ENCODE peak calls at places on chromosomes 7 and 10, in nine cellular contexts. One of them, this sample, is unnamed.

GRCh38 chr10:129047585-129047984 is 419.5 kb upstream of the MGMT start:
- DNase-seq in tibial artery: no peak
- DNase-seq in cardiac fibroblast: no peak
- DNase-seq in AG09309: no peak
- DNase-seq in AG04450: no peak
- DNase-seq in adrenal gland: no peak
- DNase-seq in pancreas: no peak
- DNase-seq in prostate gland: no peak
- DNase-seq in choroid plexus epithelial cell: no peak
- DNase-seq in this sample: no peak

GRCh38 chr10:6053816-6054581 is 8.2 kb downstream of the IL2RA start:
- DNase-seq in tibial artery: peak
- DNase-seq in cardiac fibroblast: no peak
- DNase-seq in AG09309: no peak
- DNase-seq in AG04450: no peak
- DNase-seq in adrenal gland: no peak
- DNase-seq in pancreas: no peak
- DNase-seq in prostate gland: no peak
- DNase-seq in choroid plexus epithelial cell: no peak
- DNase-seq in this sample: no peak

GRCh38 chr7:140304071-140304799 is 94.1 kb downstream of the SLC37A3 start:
- DNase-seq in tibial artery: no peak
- DNase-seq in cardiac fibroblast: peak
- DNase-seq in AG09309: no peak
- DNase-seq in AG04450: no peak
- DNase-seq in adrenal gland: no peak
- DNase-seq in pancreas: no peak
- DNase-seq in prostate gland: no peak
- DNase-seq in choroid plexus epithelial cell: peak
- DNase-seq in this sample: no peak

GRCh38 chr7:84548366-84549085 is 353.9 kb upstream of the SEMA3A start:
- DNase-seq in tibial artery: no peak
- DNase-seq in cardiac fibroblast: peak
- DNase-seq in AG09309: peak
- DNase-seq in AG04450: no peak
- DNase-seq in adrenal gland: no peak
- DNase-seq in pancreas: no peak
- DNase-seq in prostate gland: no peak
- DNase-seq in choroid plexus epithelial cell: peak
- DNase-seq in this sample: no peak

GRCh38 chr10:71401056-71401455 is 4.3 kb downstream of the CDH23 start:
- DNase-seq in tibial artery: no peak
- DNase-seq in cardiac fibroblast: no peak
- DNase-seq in AG09309: no peak
- DNase-seq in AG04450: no peak
- DNase-seq in adrenal gland: no peak
- DNase-seq in pancreas: no peak
- DNase-seq in prostate gland: no peak
- DNase-seq in choroid plexus epithelial cell: no peak
- DNase-seq in this sample: no peak

GRCh38 chr7:129917934-129918333 is 34.8 kb downstream of the UBE2H start:
- DNase-seq in tibial artery: no peak
- DNase-seq in cardiac fibroblast: no peak
- DNase-seq in AG09309: no peak
- DNase-seq in AG04450: no peak
- DNase-seq in adrenal gland: no peak
- DNase-seq in pancreas: no peak
- DNase-seq in prostate gland: no peak
- DNase-seq in choroid plexus epithelial cell: no peak
- DNase-seq in this sample: no peak

GRCh38 chr10:95309958-95310357 is 19.2 kb upstream of the PDLIM1 start:
- DNase-seq in tibial artery: no peak
- DNase-seq in cardiac fibroblast: no peak
- DNase-seq in AG09309: no peak
- DNase-seq in AG04450: no peak
- DNase-seq in adrenal gland: no peak
- DNase-seq in pancreas: no peak
- DNase-seq in prostate gland: no peak
- DNase-seq in choroid plexus epithelial cell: no peak
- DNase-seq in this sample: no peak

GRCh38 chr7:104208421-104208780 is 588 bp upstream of the ORC5 start:
- DNase-seq in tibial artery: no peak
- DNase-seq in cardiac fibroblast: no peak
- DNase-seq in AG09309: no peak
- DNase-seq in AG04450: no peak
- DNase-seq in adrenal gland: no peak
- DNase-seq in pancreas: no peak
- DNase-seq in prostate gland: no peak
- DNase-seq in choroid plexus epithelial cell: no peak
- DNase-seq in this sample: no peak

GRCh38 chr10:119769886-119770285 is 44.0 kb downstream of the INPP5F start:
- DNase-seq in tibial artery: no peak
- DNase-seq in cardiac fibroblast: peak
- DNase-seq in AG09309: no peak
- DNase-seq in AG04450: no peak
- DNase-seq in adrenal gland: no peak
- DNase-seq in pancreas: no peak
- DNase-seq in prostate gland: no peak
- DNase-seq in choroid plexus epithelial cell: peak
- DNase-seq in this sample: no peak

GRCh38 chr7:148260605-148261004 is 330.0 kb upstream of the C7orf33 start:
- DNase-seq in tibial artery: no peak
- DNase-seq in cardiac fibroblast: peak
- DNase-seq in AG09309: no peak
- DNase-seq in AG04450: no peak
- DNase-seq in adrenal gland: no peak
- DNase-seq in pancreas: no peak
- DNase-seq in prostate gland: no peak
- DNase-seq in choroid plexus epithelial cell: peak
- DNase-seq in this sample: no peak

GRCh38 chr10:125407000-125407502 is 246.7 kb upstream of the CTBP2 start:
- DNase-seq in tibial artery: no peak
- DNase-seq in cardiac fibroblast: no peak
- DNase-seq in AG09309: peak
- DNase-seq in AG04450: no peak
- DNase-seq in adrenal gland: no peak
- DNase-seq in pancreas: no peak
- DNase-seq in prostate gland: peak
- DNase-seq in choroid plexus epithelial cell: peak
- DNase-seq in this sample: peak

GRCh38 chr7:49564379-49564714 is 209.1 kb upstream of the VWC2 start:
- DNase-seq in tibial artery: no peak
- DNase-seq in cardiac fibroblast: no peak
- DNase-seq in AG09309: no peak
- DNase-seq in AG04450: no peak
- DNase-seq in adrenal gland: no peak
- DNase-seq in pancreas: no peak
- DNase-seq in prostate gland: no peak
- DNase-seq in choroid plexus epithelial cell: no peak
- DNase-seq in this sample: no peak

GRCh38 chr7:30740417-30741181 is 11.3 kb upstream of the INMT start:
- DNase-seq in tibial artery: peak
- DNase-seq in cardiac fibroblast: peak
- DNase-seq in AG09309: peak
- DNase-seq in AG04450: peak
- DNase-seq in adrenal gland: peak
- DNase-seq in pancreas: peak
- DNase-seq in prostate gland: peak
- DNase-seq in choroid plexus epithelial cell: peak
- DNase-seq in this sample: no peak

GRCh38 chr7:142603870-142604448 is 145.3 kb upstream of the PRSS1 start:
- DNase-seq in tibial artery: no peak
- DNase-seq in cardiac fibroblast: peak
- DNase-seq in AG09309: no peak
- DNase-seq in AG04450: no peak
- DNase-seq in adrenal gland: peak
- DNase-seq in pancreas: no peak
- DNase-seq in prostate gland: peak
- DNase-seq in choroid plexus epithelial cell: peak
- DNase-seq in this sample: peak

GRCh38 chr7:51366930-51367613 is 50.5 kb upstream of the COBL start:
- DNase-seq in tibial artery: no peak
- DNase-seq in cardiac fibroblast: peak
- DNase-seq in AG09309: peak
- DNase-seq in AG04450: no peak
- DNase-seq in adrenal gland: peak
- DNase-seq in pancreas: no peak
- DNase-seq in prostate gland: peak
- DNase-seq in choroid plexus epithelial cell: peak
- DNase-seq in this sample: peak

GRCh38 chr10:30422981-30423654 is 10.9 kb upstream of the MAP3K8 start:
- DNase-seq in tibial artery: peak
- DNase-seq in cardiac fibroblast: peak
- DNase-seq in AG09309: no peak
- DNase-seq in AG04450: peak
- DNase-seq in adrenal gland: no peak
- DNase-seq in pancreas: no peak
- DNase-seq in prostate gland: peak
- DNase-seq in choroid plexus epithelial cell: peak
- DNase-seq in this sample: no peak

GRCh38 chr10:76175533-76176165 is 744.2 kb downstream of the LRMDA start:
- DNase-seq in tibial artery: no peak
- DNase-seq in cardiac fibroblast: no peak
- DNase-seq in AG09309: no peak
- DNase-seq in AG04450: no peak
- DNase-seq in adrenal gland: no peak
- DNase-seq in pancreas: no peak
- DNase-seq in prostate gland: no peak
- DNase-seq in choroid plexus epithelial cell: no peak
- DNase-seq in this sample: no peak

GRCh38 chr10:122853665-122854313 is 8.1 kb upstream of the CUZD1 start:
- DNase-seq in tibial artery: no peak
- DNase-seq in cardiac fibroblast: no peak
- DNase-seq in AG09309: no peak
- DNase-seq in AG04450: no peak
- DNase-seq in adrenal gland: no peak
- DNase-seq in pancreas: no peak
- DNase-seq in prostate gland: no peak
- DNase-seq in choroid plexus epithelial cell: peak
- DNase-seq in this sample: no peak

GRCh38 chr7:128939861-128940410 is 2.2 kb downstream of the IRF5 start:
- DNase-seq in tibial artery: no peak
- DNase-seq in cardiac fibroblast: no peak
- DNase-seq in AG09309: no peak
- DNase-seq in AG04450: no peak
- DNase-seq in adrenal gland: no peak
- DNase-seq in pancreas: no peak
- DNase-seq in prostate gland: no peak
- DNase-seq in choroid plexus epithelial cell: no peak
- DNase-seq in this sample: no peak

GRCh38 chr10:119209050-119209735 is 1.8 kb downstream of the GRK5 start:
- DNase-seq in tibial artery: peak
- DNase-seq in cardiac fibroblast: peak
- DNase-seq in AG09309: no peak
- DNase-seq in AG04450: no peak
- DNase-seq in adrenal gland: peak
- DNase-seq in pancreas: no peak
- DNase-seq in prostate gland: no peak
- DNase-seq in choroid plexus epithelial cell: peak
- DNase-seq in this sample: no peak

GRCh38 chr10:120508393-120508792 is 51.4 kb downstream of the PLPP4 start:
- DNase-seq in tibial artery: no peak
- DNase-seq in cardiac fibroblast: peak
- DNase-seq in AG09309: peak
- DNase-seq in AG04450: no peak
- DNase-seq in adrenal gland: no peak
- DNase-seq in pancreas: no peak
- DNase-seq in prostate gland: no peak
- DNase-seq in choroid plexus epithelial cell: peak
- DNase-seq in this sample: no peak

GRCh38 chr10:16853201-16853600 is 36.0 kb upstream of the RSU1 start:
- DNase-seq in tibial artery: no peak
- DNase-seq in cardiac fibroblast: peak
- DNase-seq in AG09309: no peak
- DNase-seq in AG04450: no peak
- DNase-seq in adrenal gland: no peak
- DNase-seq in pancreas: no peak
- DNase-seq in prostate gland: no peak
- DNase-seq in choroid plexus epithelial cell: peak
- DNase-seq in this sample: no peak
- TF ChIP-seq CTCF in tibial artery: no peak
- TF ChIP-seq CTCF in cardiac fibroblast: peak
- TF ChIP-seq CTCF in AG09309: peak
- TF ChIP-seq CTCF in AG04450: peak
- TF ChIP-seq CTCF in adrenal gland: peak
- TF ChIP-seq CTCF in pancreas: no peak
- TF ChIP-seq CTCF in prostate gland: no peak
- TF ChIP-seq CTCF in choroid plexus epithelial cell: peak
- TF ChIP-seq CTCF in this sample: peak

DNA sequence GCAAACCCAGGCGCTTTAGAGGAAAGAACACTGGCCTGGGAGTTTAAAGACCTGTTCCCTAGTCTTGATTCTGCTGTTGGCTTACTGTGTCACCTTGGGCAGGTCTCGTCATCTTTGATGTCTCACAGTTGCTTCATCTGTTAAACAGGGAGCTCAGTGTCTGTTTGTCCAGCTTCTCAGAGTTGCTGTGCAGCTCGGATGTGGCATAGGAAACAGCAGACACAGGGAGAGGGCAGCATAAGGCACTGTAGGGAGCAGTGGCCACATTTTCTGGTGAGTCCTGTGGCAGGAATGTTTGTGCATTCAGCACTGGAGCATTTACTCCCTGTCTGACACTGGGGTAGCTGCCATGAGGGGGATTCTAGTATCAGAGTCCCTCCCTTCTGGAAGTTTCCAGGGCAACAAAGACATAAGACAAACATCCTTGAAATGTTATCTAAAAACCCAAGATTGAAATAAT is 2.0 kb downstream of the REPIN1 start:
- DNase-seq in tibial artery: no peak
- DNase-seq in cardiac fibroblast: peak
- DNase-seq in AG09309: no peak
- DNase-seq in AG04450: no peak
- DNase-seq in adrenal gland: no peak
- DNase-seq in pancreas: no peak
- DNase-seq in prostate gland: no peak
- DNase-seq in choroid plexus epithelial cell: peak
- DNase-seq in this sample: no peak
- H3K4me3 ChIP-seq in tibial artery: no peak
- H3K4me3 ChIP-seq in cardiac fibroblast: peak
- H3K4me3 ChIP-seq in AG09309: no peak
- H3K4me3 ChIP-seq in AG04450: peak
- H3K4me3 ChIP-seq in adrenal gland: no peak
- H3K4me3 ChIP-seq in pancreas: peak
- H3K4me3 ChIP-seq in prostate gland: no peak
- H3K4me3 ChIP-seq in choroid plexus epithelial cell: no peak
- H3K4me3 ChIP-seq in this sample: peak

GRCh38 chr10:114905450-114905849 is 32.5 kb upstream of the TRUB1 start:
- DNase-seq in tibial artery: no peak
- DNase-seq in cardiac fibroblast: no peak
- DNase-seq in AG09309: no peak
- DNase-seq in AG04450: no peak
- DNase-seq in adrenal gland: no peak
- DNase-seq in pancreas: no peak
- DNase-seq in prostate gland: no peak
- DNase-seq in choroid plexus epithelial cell: peak
- DNase-seq in this sample: no peak
- TF ChIP-seq CTCF in tibial artery: no peak
- TF ChIP-seq CTCF in cardiac fibroblast: no peak
- TF ChIP-seq CTCF in AG09309: peak
- TF ChIP-seq CTCF in AG04450: no peak
- TF ChIP-seq CTCF in adrenal gland: no peak
- TF ChIP-seq CTCF in pancreas: no peak
- TF ChIP-seq CTCF in prostate gland: no peak
- TF ChIP-seq CTCF in choroid plexus epithelial cell: no peak
- TF ChIP-seq CTCF in this sample: no peak

GRCh38 chr7:101172005-101172853 is 6.9 kb upstream of the VGF start:
- DNase-seq in tibial artery: no peak
- DNase-seq in cardiac fibroblast: no peak
- DNase-seq in AG09309: no peak
- DNase-seq in AG04450: no peak
- DNase-seq in adrenal gland: no peak
- DNase-seq in pancreas: no peak
- DNase-seq in prostate gland: no peak
- DNase-seq in choroid plexus epithelial cell: no peak
- DNase-seq in this sample: no peak
- H3K4me3 ChIP-seq in tibial artery: no peak
- H3K4me3 ChIP-seq in cardiac fibroblast: no peak
- H3K4me3 ChIP-seq in AG09309: no peak
- H3K4me3 ChIP-seq in AG04450: peak
- H3K4me3 ChIP-seq in adrenal gland: no peak
- H3K4me3 ChIP-seq in pancreas: no peak
- H3K4me3 ChIP-seq in prostate gland: no peak
- H3K4me3 ChIP-seq in choroid plexus epithelial cell: no peak
- H3K4me3 ChIP-seq in this sample: no peak

This sample was measured in LNCaP clone FGC.